ENCODE peak calls at places on chromosomes 6 and 20, in seven cellular contexts. D, N, G, R, X, L and Y are unnamed samples. For H3K4me1 and H3K9me3, the result is how much of the 10 kb centered on the place peaks cover.

GRCh38 chr6:63571382-63571882 is 848 bp upstream of the LOC128125822 start:
- DNase-seq in X (no peak), G (no peak), N (no peak), D (no peak), R (no peak), L (no peak), Y (no peak)

GRCh38 chr6:88238065-88238464 is 71.9 kb upstream of the CNR1 start:
- DNase-seq in G (no peak), R (no peak), X (no peak), L (peak), D (peak), N (no peak), Y (no peak)

GRCh38 chr20:41654292-41654691 is 36.1 kb upstream of the CHD6 start:
- DNase-seq in R (no peak), L (no peak), X (no peak), N (no peak), D (no peak), G (no peak), Y (no peak)

GRCh38 chr6:118509009-118509617 is 39.0 kb upstream of the PLN start:
- DNase-seq in X (no peak), R (no peak), N (no peak), G (peak), D (no peak), L (peak), Y (peak)

GRCh38 chr6:118618676-118619377 is 32.6 kb downstream of the CEP85L start:
- DNase-seq in N (peak), X (peak), D (peak), R (peak), G (peak), L (peak), Y (peak)

GRCh38 chr20:45878076-45878731 is 2.8 kb upstream of the ZSWIM1 start:
- DNase-seq in X (no peak), D (no peak), R (no peak), N (no peak), L (no peak), G (no peak), Y (peak)

GRCh38 chr6:101085327-101085726 is 204.2 kb upstream of the ASCC3 start:
- DNase-seq in G (no peak), R (no peak), N (no peak), X (no peak), D (no peak), L (no peak), Y (no peak)

GRCh38 chr20:5172167-5172586 is 45.4 kb downstream of the CDS2 start:
- DNase-seq in X (no peak), L (no peak), R (no peak), G (no peak), D (no peak), N (no peak), Y (no peak)

GRCh38 chr6:14738497-14738896 is 507.4 kb upstream of the JARID2 start:
- DNase-seq in D (no peak), N (no peak), L (no peak), X (no peak), G (no peak), R (no peak), Y (no peak)

GRCh38 chr20:8094845-8095244 is 37.2 kb upstream of the PLCB1 start:
- DNase-seq in G (no peak), N (no peak), D (no peak), L (no peak), X (no peak), R (no peak), Y (no peak)

GRCh38 chr6:140440223-140440810 is 1065.9 kb upstream of the CITED2 start:
- DNase-seq in R (no peak), D (no peak), X (no peak), G (no peak), N (no peak), L (no peak), Y (no peak)

GRCh38 chr6:140441256-140441655 is 1066.8 kb upstream of the CITED2 start:
- DNase-seq in L (peak), G (peak), D (peak), N (no peak), R (no peak), X (peak), Y (peak)

GRCh38 chr6:140436023-140436811 is 1061.8 kb upstream of the CITED2 start:
- DNase-seq in N (no peak), D (peak), G (no peak), R (no peak), L (no peak), X (no peak), Y (no peak)

GRCh38 chr6:140437619-140438345 is 1063.3 kb upstream of the CITED2 start:
- DNase-seq in X (no peak), D (no peak), N (no peak), R (no peak), G (no peak), L (no peak), Y (no peak)

DNA sequence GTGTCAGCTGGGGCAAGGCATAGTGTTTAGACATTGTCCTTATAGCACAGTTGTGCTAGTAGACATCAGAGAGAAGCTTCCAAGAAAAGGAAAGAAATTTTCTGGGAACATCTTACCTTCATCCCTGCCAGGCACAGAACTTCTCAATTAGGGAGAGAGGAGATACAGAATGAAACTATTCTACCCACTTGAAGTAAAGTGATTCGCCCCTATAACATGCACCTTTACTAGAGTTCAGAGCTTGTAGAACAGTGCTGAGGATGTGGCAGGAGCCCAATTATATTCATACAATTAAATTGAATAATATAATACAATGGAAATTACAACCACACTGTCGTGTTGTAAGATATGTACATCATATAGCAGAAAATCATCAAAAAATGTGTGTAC is 1063.9 kb upstream of the CITED2 start:
- DNase-seq in R (no peak), L (no peak), G (no peak), N (no peak), X (no peak), D (no peak), Y (no peak)
- H3K4me1 ChIP-seq in R (under half), L (under half), G (under half), N (under half), X (under half), D (under half), Y (under half)

GRCh38 chr6:75201076-75201475 is 4.8 kb downstream of the COL12A1 start:
- DNase-seq in D (no peak), X (no peak), N (no peak), L (no peak), R (no peak), G (no peak), Y (no peak)
- H3K27ac ChIP-seq in D (no peak), X (peak), N (no peak), L (no peak), R (no peak), G (no peak), Y (no peak)

GRCh38 chr6:168649209-168649608 is 208.2 kb downstream of the SMOC2 start:
- DNase-seq in L (no peak), G (peak), X (no peak), R (no peak), D (no peak), N (no peak), Y (no peak)
- H3K9me3 ChIP-seq in L (under half), G (under half), X (under half), R (under half), D (under half), N (under half), Y (under half)

DNA sequence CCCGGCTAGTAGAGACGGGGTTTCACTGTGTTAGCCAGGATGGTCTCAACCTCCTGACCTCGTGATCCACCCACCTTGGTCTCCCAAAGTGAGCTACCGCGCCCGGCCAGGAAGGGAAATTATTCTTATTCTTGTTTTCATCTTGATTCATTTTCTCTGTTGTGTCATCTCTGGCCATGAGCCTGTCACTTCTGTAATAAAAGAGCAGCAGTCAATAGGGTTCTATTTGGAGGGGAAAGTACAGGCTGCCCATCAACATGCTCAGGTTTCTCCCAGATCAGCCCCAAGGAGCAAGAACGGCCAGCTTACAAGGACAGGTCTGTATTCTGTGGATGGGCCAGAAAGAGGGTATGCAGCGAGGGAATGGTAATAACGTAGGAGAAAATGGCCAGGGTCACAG is 345.0 kb downstream of the PREX1 start:
- DNase-seq in D (no peak), L (no peak), X (no peak), G (no peak), N (no peak), R (no peak), Y (no peak)
- H3K4me1 ChIP-seq in D (under half), L (under half), X (under half), G (under half), N (under half), R (under half), Y (under half)

GRCh38 chr6:107538856-107539387 is 49.0 kb downstream of the SOBP start:
- DNase-seq in G (no peak), R (no peak), D (no peak), X (no peak), L (no peak), N (no peak), Y (no peak)
- H3K27ac ChIP-seq in G (no peak), R (no peak), D (no peak), X (no peak), L (peak), N (no peak), Y (no peak)

GRCh38 chr20:1876217-1876921 is 18.8 kb upstream of the SIRPA start:
- DNase-seq in X (no peak), D (no peak), N (no peak), G (no peak), R (no peak), L (no peak), Y (no peak)

GRCh38 chr20:1875169-1875554 is 20.0 kb upstream of the SIRPA start:
- DNase-seq in X (no peak), G (no peak), L (no peak), R (no peak), D (no peak), N (no peak), Y (no peak)

GRCh38 chr20:1877604-1878195 is 17.5 kb upstream of the SIRPA start:
- DNase-seq in X (no peak), D (no peak), L (no peak), R (no peak), G (no peak), N (no peak), Y (no peak)

GRCh38 chr20:1875762-1876161 is 19.4 kb upstream of the SIRPA start:
- DNase-seq in D (no peak), N (no peak), L (no peak), X (no peak), R (no peak), G (peak), Y (no peak)

GRCh38 chr20:1876975-1877603 is 18.1 kb upstream of the SIRPA start:
- DNase-seq in X (no peak), N (no peak), D (no peak), R (no peak), G (peak), L (peak), Y (no peak)
- H3K9me3 ChIP-seq in X (under half), N (under half), D (under half), R (under half), G (under half), L (under half), Y (under half)

GRCh38 chr6:31544676-31545075 is 1.7 kb downstream of the ATP6V1G2 start:
- DNase-seq in R (no peak), N (no peak), L (no peak), X (no peak), G (no peak), D (no peak), Y (no peak)
- H3K4me1 ChIP-seq in R (under half), N (under half), L (under half), X (under half), G (under half), D (under half), Y (under half)